ENCODE peak calls at places on chromosomes 12 and 14, in ten cellular contexts. Y is sigmoid colon, I is PC-3, M is upper lobe of left lung, X is endothelial cell of umbilical vein, C is dorsolateral prefrontal cortex, R is cardiac fibroblast, S is HFFc6, K is bronchial epithelial cell, G is stomach. P is an unnamed sample.

GRCh38 chr12:90008277-90008676 is 299.6 kb upstream of the ATP2B1 start:
- DNase-seq in I (no peak), M (no peak), C (no peak), R (no peak), S (no peak), X (no peak), Y (no peak), K (no peak), G (no peak), P (no peak)

GRCh38 chr14:78567343-78567742 is 397.2 kb downstream of the NRXN3 start:
- DNase-seq in Y (no peak), X (peak), I (no peak), K (no peak), M (no peak), R (peak), C (no peak), G (no peak), S (peak), P (no peak)

GRCh38 chr14:61568572-61569011 is 126.7 kb upstream of the HIF1A start:
- DNase-seq in I (peak), C (peak), M (peak), G (peak), X (no peak), R (no peak), Y (no peak), S (no peak), K (no peak), P (no peak)

GRCh38 chr14:90499121-90499520 is 102.3 kb downstream of the CALM1 start:
- DNase-seq in S (no peak), G (no peak), R (no peak), Y (peak), M (no peak), X (no peak), K (no peak), C (no peak), I (no peak), P (no peak)

GRCh38 chr14:37232907-37233481 is 35.3 kb downstream of the MIPOL1 start:
- DNase-seq in S (peak), K (peak), R (peak), Y (no peak), G (no peak), X (peak), C (no peak), I (peak), M (no peak), P (peak)

GRCh38 chr12:3236345-3237153 is 159.4 kb downstream of the TSPAN9 start:
- DNase-seq in S (peak), Y (no peak), R (peak), K (peak), C (no peak), I (peak), X (peak), M (no peak), G (no peak), P (no peak)

GRCh38 chr12:7060353-7060954 is at the start of gene C1S:
- DNase-seq in C (peak), K (peak), X (peak), S (peak), I (peak), R (peak), M (peak), G (peak), Y (peak), P (no peak)

GRCh38 chr14:39229222-39229543 is 4.5 kb upstream of the MIA2 start:
- DNase-seq in S (no peak), C (no peak), M (no peak), I (no peak), R (no peak), K (peak), G (no peak), Y (no peak), X (no peak), P (no peak)

GRCh38 chr14:88933203-88933602 is 108.8 kb downstream of the TTC8 start:
- DNase-seq in C (no peak), R (no peak), Y (no peak), M (no peak), K (no peak), S (no peak), I (no peak), X (no peak), G (no peak), P (no peak)

GRCh38 chr12:54182981-54183380 is 5.8 kb downstream of the SMUG1 start:
- DNase-seq in R (no peak), I (no peak), S (no peak), Y (no peak), K (no peak), M (no peak), C (no peak), X (no peak), G (no peak), P (no peak)

GRCh38 chr14:54919330-54919729 is 16.7 kb upstream of the GCH1 start:
- DNase-seq in Y (no peak), C (no peak), K (no peak), R (no peak), X (no peak), I (no peak), G (no peak), M (no peak), S (no peak), P (no peak)

GRCh38 chr12:82411561-82412230 is 53.4 kb downstream of the METTL25 start:
- DNase-seq in R (no peak), K (peak), G (no peak), S (no peak), C (no peak), X (no peak), Y (no peak), M (no peak), I (peak), P (no peak)

GRCh38 chr12:108647199-108647935 is 13.7 kb upstream of the SELPLG start:
- DNase-seq in M (no peak), X (no peak), G (no peak), S (no peak), I (no peak), C (no peak), R (no peak), K (no peak), Y (no peak), P (no peak)
- TF ChIP-seq CTCF in M (no peak), X (no peak), G (no peak), S (peak), I (peak), C (no peak), R (no peak), K (no peak), Y (no peak), P (no peak)

DNA sequence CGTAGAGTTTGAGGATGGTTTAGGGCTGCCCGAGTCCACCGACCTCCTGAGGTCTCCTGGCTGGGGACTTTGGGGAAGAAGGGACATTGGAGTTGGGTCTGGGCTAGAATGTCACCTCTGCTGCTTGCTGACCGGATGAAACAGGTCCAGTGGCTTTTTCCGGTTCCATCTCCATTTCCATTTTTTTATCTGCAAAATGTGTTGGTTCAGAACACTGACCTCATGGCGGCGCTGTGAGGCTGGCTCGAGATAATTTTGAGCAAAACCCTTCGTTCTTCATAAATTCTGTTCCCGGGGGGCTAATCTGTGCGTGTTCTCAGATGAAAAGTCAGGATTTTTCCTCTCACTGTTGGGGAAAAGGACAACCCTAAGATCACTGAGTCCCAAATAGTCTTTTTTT is 11.7 kb upstream of the MYL2 start:
- DNase-seq in M (no peak), X (no peak), K (no peak), G (no peak), S (no peak), C (no peak), R (peak), Y (no peak), I (peak), P (peak)
- TF ChIP-seq CTCF in M (no peak), X (peak), K (peak), G (no peak), S (peak), C (peak), R (peak), Y (no peak), I (peak), P (peak)

GRCh38 chr12:76030378-76031080 is 1.0 kb downstream of the PHLDA1 start:
- DNase-seq in X (peak), K (no peak), S (peak), Y (peak), I (no peak), M (peak), R (peak), C (peak), G (peak), P (peak)
- TF ChIP-seq CTCF in X (no peak), K (no peak), S (no peak), Y (no peak), I (no peak), M (peak), R (no peak), C (no peak), G (no peak), P (no peak)

GRCh38 chr12:53061404-53062010 is 11.6 kb downstream of the TNS2 start:
- DNase-seq in S (no peak), I (peak), M (no peak), G (peak), R (no peak), K (peak), Y (peak), X (no peak), C (peak), P (no peak)
- TF ChIP-seq CTCF in S (peak), I (peak), M (peak), G (no peak), R (peak), K (peak), Y (no peak), X (no peak), C (no peak), P (no peak)

GRCh38 chr12:114820773-114821172 is 136.8 kb upstream of the TBX3 start:
- DNase-seq in C (no peak), Y (no peak), K (no peak), S (no peak), X (no peak), I (no peak), R (no peak), M (no peak), G (no peak), P (no peak)

GRCh38 chr12:114821571-114821970 is 137.6 kb upstream of the TBX3 start:
- DNase-seq in S (no peak), G (no peak), R (no peak), X (no peak), Y (no peak), K (no peak), I (peak), M (no peak), C (no peak), P (no peak)

GRCh38 chr12:114812858-114813761 is 129.1 kb upstream of the TBX3 start:
- DNase-seq in Y (no peak), R (peak), G (no peak), M (no peak), C (no peak), S (no peak), X (no peak), K (no peak), I (peak), P (no peak)

GRCh38 chr12:114815157-114815556 is 131.2 kb upstream of the TBX3 start:
- DNase-seq in K (no peak), I (no peak), X (no peak), C (no peak), G (no peak), Y (no peak), M (no peak), R (no peak), S (no peak), P (no peak)

DNA sequence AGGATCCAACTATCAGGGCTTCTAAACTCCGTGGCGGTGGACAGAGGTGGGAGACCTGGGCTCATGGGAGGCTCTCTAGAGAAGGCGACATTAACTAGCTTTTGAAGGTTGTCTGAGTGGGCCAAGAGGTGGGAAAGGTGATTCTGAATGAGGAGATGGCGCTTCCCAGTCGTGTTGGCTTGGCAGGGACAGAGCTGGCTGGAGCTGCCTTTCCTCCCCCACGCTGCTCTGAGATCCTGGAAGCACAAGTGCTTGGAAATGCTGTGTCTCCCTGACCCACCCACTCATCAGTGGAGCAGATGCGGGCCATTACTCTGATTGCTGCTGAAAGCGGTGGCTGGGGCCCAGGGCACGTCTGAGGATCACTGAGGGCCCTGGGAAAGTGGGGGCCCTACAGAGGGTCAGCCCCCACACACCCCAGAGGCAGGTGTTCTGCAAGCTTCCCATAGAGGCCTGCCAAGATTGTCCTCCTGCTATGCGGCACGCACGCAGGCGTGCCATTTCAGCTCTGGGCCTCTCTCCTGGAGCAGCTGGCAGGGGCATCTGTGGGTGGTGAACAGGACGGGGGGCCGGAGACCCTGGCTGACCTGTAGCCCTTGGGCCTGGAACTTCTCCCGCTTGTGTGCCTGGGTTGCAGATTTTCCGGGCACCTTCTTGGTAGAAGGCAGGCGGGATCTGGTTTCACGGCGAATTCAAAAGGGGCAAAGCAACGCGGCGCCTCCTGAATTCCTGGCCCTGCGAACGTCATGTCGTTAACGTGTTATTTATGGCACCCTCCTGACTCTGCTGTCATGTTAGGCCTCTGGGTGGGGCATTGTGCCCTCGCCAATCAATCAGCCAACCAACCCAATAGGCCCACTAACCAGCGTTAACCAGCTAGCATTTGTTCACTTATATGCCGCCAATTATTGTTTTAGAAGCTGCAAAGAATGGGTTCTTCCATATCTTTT is 133.8 kb upstream of the TBX3 start:
- DNase-seq in R (no peak), Y (no peak), G (no peak), S (no peak), X (no peak), C (no peak), K (no peak), M (peak), I (no peak), P (no peak)
- TF ChIP-seq CTCF in R (no peak), Y (no peak), G (no peak), S (no peak), X (no peak), C (no peak), K (no peak), M (no peak), I (no peak), P (no peak)

DNA sequence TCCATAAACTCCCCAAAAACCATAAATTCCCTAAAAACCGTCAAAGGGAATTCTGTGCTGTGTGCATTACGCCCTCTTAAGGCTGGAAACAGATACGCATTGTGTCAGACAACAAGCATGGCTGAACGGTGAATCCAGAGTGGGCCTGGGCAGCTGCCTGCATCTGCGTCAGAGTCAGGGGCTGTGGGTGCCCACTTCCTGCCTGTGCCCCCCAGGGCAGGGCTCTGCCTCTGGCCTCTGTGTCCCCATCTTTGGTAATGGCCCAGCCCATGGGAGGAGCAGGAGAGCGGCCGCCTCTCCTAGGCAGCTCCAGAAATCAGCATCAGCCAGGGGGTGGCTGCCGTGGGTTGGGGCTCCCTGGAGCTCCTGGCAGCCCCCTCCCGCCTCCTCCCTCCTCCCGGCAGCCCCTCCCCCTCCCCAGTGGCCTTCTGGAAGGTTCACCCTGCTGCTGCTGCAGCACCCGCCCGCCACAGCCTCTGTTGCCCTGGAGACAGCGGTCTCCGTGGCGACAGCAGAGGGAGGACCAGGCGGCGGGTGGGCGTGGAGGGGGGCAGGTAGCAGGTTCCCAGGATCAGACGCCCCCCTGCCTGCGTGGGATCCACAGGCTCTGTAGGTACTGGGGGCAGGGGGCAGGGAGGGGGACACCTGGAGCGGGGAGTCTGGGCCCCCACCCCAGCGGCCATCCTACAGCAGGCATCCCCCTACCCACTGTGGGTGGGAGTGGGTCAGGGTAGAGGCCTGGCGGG is 5.9 kb downstream of the MMP17 start:
- DNase-seq in G (no peak), R (peak), C (no peak), K (no peak), X (no peak), S (peak), M (peak), I (peak), Y (no peak), P (no peak)
- TF ChIP-seq CTCF in G (no peak), R (peak), C (peak), K (peak), X (peak), S (peak), M (no peak), I (peak), Y (no peak), P (peak)

GRCh38 chr12:69783365-69783764 is 41.7 kb upstream of the MYRFL start:
- DNase-seq in R (no peak), K (peak), S (no peak), G (no peak), M (no peak), Y (no peak), I (no peak), C (no peak), X (no peak), P (no peak)

GRCh38 chr12:69779928-69780327 is 41.3 kb downstream of the RAB3IP start:
- DNase-seq in G (no peak), X (peak), S (peak), K (peak), I (peak), Y (no peak), M (no peak), R (peak), C (no peak), P (peak)
- TF ChIP-seq CTCF in G (no peak), X (peak), S (peak), K (peak), I (peak), Y (no peak), M (no peak), R (peak), C (no peak), P (peak)

GRCh38 chr12:121089031-121089812 is 43.5 kb upstream of the P2RX7 start:
- DNase-seq in R (no peak), Y (no peak), S (no peak), I (no peak), K (no peak), X (no peak), M (no peak), G (peak), C (no peak), P (no peak)
- TF ChIP-seq CTCF in R (no peak), Y (no peak), S (no peak), I (peak), K (peak), X (no peak), M (no peak), G (no peak), C (no peak), P (no peak)